ENCODE peak calls at places on chromosomes 7 and 10, in eight cellular contexts. One of them, this sample, is unnamed.

GRCh38 chr7:27642271-27642670 is 20.4 kb downstream of the HIBADH start:
- DNase-seq in effector CD4-positive, alpha-beta T cell: no peak
- DNase-seq in stimulated activated CD4-positive, alpha-beta T cell treated with anti-CD3 and anti-CD28 coated beads, Interleukin-4, amount 100 ng/mL, for 48 hours: no peak
- DNase-seq in AG20443: no peak
- DNase-seq in non-pigmented ciliary epithelial cell: no peak
- DNase-seq in endothelial cell of umbilical vein: no peak
- DNase-seq in AG08395: no peak
- DNase-seq in bronchial epithelial cell: no peak
- DNase-seq in this sample: no peak

GRCh38 chr7:34208878-34209621 is 303.7 kb downstream of the BMPER start:
- DNase-seq in effector CD4-positive, alpha-beta T cell: no peak
- DNase-seq in stimulated activated CD4-positive, alpha-beta T cell treated with anti-CD3 and anti-CD28 coated beads, Interleukin-4, amount 100 ng/mL, for 48 hours: no peak
- DNase-seq in AG20443: peak; percentile 44
- DNase-seq in non-pigmented ciliary epithelial cell: no peak
- DNase-seq in endothelial cell of umbilical vein: no peak
- DNase-seq in AG08395: peak; percentile 58
- DNase-seq in bronchial epithelial cell: no peak
- DNase-seq in this sample: no peak

GRCh38 chr10:17088118-17088806 is 41.3 kb downstream of the CUBN start:
- DNase-seq in effector CD4-positive, alpha-beta T cell: no peak
- DNase-seq in stimulated activated CD4-positive, alpha-beta T cell treated with anti-CD3 and anti-CD28 coated beads, Interleukin-4, amount 100 ng/mL, for 48 hours: no peak
- DNase-seq in AG20443: peak; percentile 34
- DNase-seq in non-pigmented ciliary epithelial cell: peak; percentile 66
- DNase-seq in endothelial cell of umbilical vein: no peak
- DNase-seq in AG08395: peak; percentile 42
- DNase-seq in bronchial epithelial cell: peak; percentile 93
- DNase-seq in this sample: peak; percentile 68

GRCh38 chr10:132974249-132974796 is 32.0 kb upstream of the CFAP46 start:
- DNase-seq in effector CD4-positive, alpha-beta T cell: no peak
- DNase-seq in stimulated activated CD4-positive, alpha-beta T cell treated with anti-CD3 and anti-CD28 coated beads, Interleukin-4, amount 100 ng/mL, for 48 hours: no peak
- DNase-seq in AG20443: no peak
- DNase-seq in non-pigmented ciliary epithelial cell: no peak
- DNase-seq in endothelial cell of umbilical vein: no peak
- DNase-seq in AG08395: no peak
- DNase-seq in bronchial epithelial cell: no peak
- DNase-seq in this sample: no peak

GRCh38 chr10:33749042-33749441 is 414.6 kb upstream of the NRP1 start:
- DNase-seq in effector CD4-positive, alpha-beta T cell: no peak
- DNase-seq in stimulated activated CD4-positive, alpha-beta T cell treated with anti-CD3 and anti-CD28 coated beads, Interleukin-4, amount 100 ng/mL, for 48 hours: no peak
- DNase-seq in AG20443: no peak
- DNase-seq in non-pigmented ciliary epithelial cell: no peak
- DNase-seq in endothelial cell of umbilical vein: no peak
- DNase-seq in AG08395: no peak
- DNase-seq in bronchial epithelial cell: no peak
- DNase-seq in this sample: no peak

GRCh38 chr7:33395340-33395739 is 266.0 kb downstream of the BBS9 start:
- DNase-seq in effector CD4-positive, alpha-beta T cell: no peak
- DNase-seq in stimulated activated CD4-positive, alpha-beta T cell treated with anti-CD3 and anti-CD28 coated beads, Interleukin-4, amount 100 ng/mL, for 48 hours: no peak
- DNase-seq in AG20443: no peak
- DNase-seq in non-pigmented ciliary epithelial cell: no peak
- DNase-seq in endothelial cell of umbilical vein: no peak
- DNase-seq in AG08395: no peak
- DNase-seq in bronchial epithelial cell: peak; percentile 2
- DNase-seq in this sample: no peak

GRCh38 chr10:73859441-73860049 is 14.8 kb downstream of the CAMK2G start:
- DNase-seq in effector CD4-positive, alpha-beta T cell: peak; percentile 11
- DNase-seq in stimulated activated CD4-positive, alpha-beta T cell treated with anti-CD3 and anti-CD28 coated beads, Interleukin-4, amount 100 ng/mL, for 48 hours: peak; percentile 19
- DNase-seq in AG20443: no peak
- DNase-seq in non-pigmented ciliary epithelial cell: no peak
- DNase-seq in endothelial cell of umbilical vein: no peak
- DNase-seq in AG08395: no peak
- DNase-seq in bronchial epithelial cell: no peak
- DNase-seq in this sample: no peak

GRCh38 chr10:12898271-12898670 is 103.2 kb downstream of the CCDC3 start:
- DNase-seq in effector CD4-positive, alpha-beta T cell: no peak
- DNase-seq in stimulated activated CD4-positive, alpha-beta T cell treated with anti-CD3 and anti-CD28 coated beads, Interleukin-4, amount 100 ng/mL, for 48 hours: no peak
- DNase-seq in AG20443: no peak
- DNase-seq in non-pigmented ciliary epithelial cell: no peak
- DNase-seq in endothelial cell of umbilical vein: no peak
- DNase-seq in AG08395: no peak
- DNase-seq in bronchial epithelial cell: no peak
- DNase-seq in this sample: no peak

GRCh38 chr7:77542399-77542798 is 5.3 kb downstream of the PTPN12 start:
- DNase-seq in effector CD4-positive, alpha-beta T cell: no peak
- DNase-seq in stimulated activated CD4-positive, alpha-beta T cell treated with anti-CD3 and anti-CD28 coated beads, Interleukin-4, amount 100 ng/mL, for 48 hours: no peak
- DNase-seq in AG20443: no peak
- DNase-seq in non-pigmented ciliary epithelial cell: no peak
- DNase-seq in endothelial cell of umbilical vein: no peak
- DNase-seq in AG08395: no peak
- DNase-seq in bronchial epithelial cell: peak; percentile 76
- DNase-seq in this sample: no peak

GRCh38 chr7:114823290-114823689 is 98.6 kb upstream of the MDFIC start:
- DNase-seq in effector CD4-positive, alpha-beta T cell: no peak
- DNase-seq in stimulated activated CD4-positive, alpha-beta T cell treated with anti-CD3 and anti-CD28 coated beads, Interleukin-4, amount 100 ng/mL, for 48 hours: no peak
- DNase-seq in AG20443: no peak
- DNase-seq in non-pigmented ciliary epithelial cell: no peak
- DNase-seq in endothelial cell of umbilical vein: no peak
- DNase-seq in AG08395: no peak
- DNase-seq in bronchial epithelial cell: peak; percentile 93
- DNase-seq in this sample: no peak

GRCh38 chr7:28183627-28184026 is 3.0 kb upstream of the JAZF1 start:
- DNase-seq in effector CD4-positive, alpha-beta T cell: no peak
- DNase-seq in stimulated activated CD4-positive, alpha-beta T cell treated with anti-CD3 and anti-CD28 coated beads, Interleukin-4, amount 100 ng/mL, for 48 hours: no peak
- DNase-seq in AG20443: no peak
- DNase-seq in non-pigmented ciliary epithelial cell: no peak
- DNase-seq in endothelial cell of umbilical vein: no peak
- DNase-seq in AG08395: no peak
- DNase-seq in bronchial epithelial cell: no peak
- DNase-seq in this sample: no peak

GRCh38 chr7:16051561-16052280 is 365.2 kb upstream of the MEOX2 start:
- DNase-seq in effector CD4-positive, alpha-beta T cell: no peak
- DNase-seq in stimulated activated CD4-positive, alpha-beta T cell treated with anti-CD3 and anti-CD28 coated beads, Interleukin-4, amount 100 ng/mL, for 48 hours: no peak
- DNase-seq in AG20443: no peak
- DNase-seq in non-pigmented ciliary epithelial cell: no peak
- DNase-seq in endothelial cell of umbilical vein: no peak
- DNase-seq in AG08395: no peak
- DNase-seq in bronchial epithelial cell: no peak
- DNase-seq in this sample: no peak

GRCh38 chr7:1355568-1356340 is 103.5 kb downstream of the MICALL2 start:
- DNase-seq in effector CD4-positive, alpha-beta T cell: no peak
- DNase-seq in stimulated activated CD4-positive, alpha-beta T cell treated with anti-CD3 and anti-CD28 coated beads, Interleukin-4, amount 100 ng/mL, for 48 hours: no peak
- DNase-seq in AG20443: no peak
- DNase-seq in non-pigmented ciliary epithelial cell: no peak
- DNase-seq in endothelial cell of umbilical vein: no peak
- DNase-seq in AG08395: no peak
- DNase-seq in bronchial epithelial cell: no peak
- DNase-seq in this sample: no peak

GRCh38 chr10:24307696-24308476 is 98.9 kb downstream of the KIAA1217 start:
- DNase-seq in effector CD4-positive, alpha-beta T cell: no peak
- DNase-seq in stimulated activated CD4-positive, alpha-beta T cell treated with anti-CD3 and anti-CD28 coated beads, Interleukin-4, amount 100 ng/mL, for 48 hours: no peak
- DNase-seq in AG20443: no peak
- DNase-seq in non-pigmented ciliary epithelial cell: no peak
- DNase-seq in endothelial cell of umbilical vein: no peak
- DNase-seq in AG08395: no peak
- DNase-seq in bronchial epithelial cell: no peak
- DNase-seq in this sample: no peak

GRCh38 chr10:73113543-73113942 is 3.3 kb downstream of the NUDT13 start:
- DNase-seq in effector CD4-positive, alpha-beta T cell: no peak
- DNase-seq in stimulated activated CD4-positive, alpha-beta T cell treated with anti-CD3 and anti-CD28 coated beads, Interleukin-4, amount 100 ng/mL, for 48 hours: no peak
- DNase-seq in AG20443: peak; percentile 42
- DNase-seq in non-pigmented ciliary epithelial cell: no peak
- DNase-seq in endothelial cell of umbilical vein: no peak
- DNase-seq in AG08395: peak; percentile 34
- DNase-seq in bronchial epithelial cell: peak; percentile 63
- DNase-seq in this sample: no peak

GRCh38 chr7:116692599-116693308 is 20.8 kb downstream of the MET start:
- DNase-seq in effector CD4-positive, alpha-beta T cell: no peak
- DNase-seq in stimulated activated CD4-positive, alpha-beta T cell treated with anti-CD3 and anti-CD28 coated beads, Interleukin-4, amount 100 ng/mL, for 48 hours: no peak
- DNase-seq in AG20443: no peak
- DNase-seq in non-pigmented ciliary epithelial cell: no peak
- DNase-seq in endothelial cell of umbilical vein: peak; percentile 58
- DNase-seq in AG08395: peak; percentile 18
- DNase-seq in bronchial epithelial cell: peak; percentile 97
- DNase-seq in this sample: no peak

GRCh38 chr10:35335718-35336083 is 608 bp upstream of the CCNY start:
- DNase-seq in effector CD4-positive, alpha-beta T cell: peak; percentile 6
- DNase-seq in stimulated activated CD4-positive, alpha-beta T cell treated with anti-CD3 and anti-CD28 coated beads, Interleukin-4, amount 100 ng/mL, for 48 hours: no peak
- DNase-seq in AG20443: no peak
- DNase-seq in non-pigmented ciliary epithelial cell: no peak
- DNase-seq in endothelial cell of umbilical vein: no peak
- DNase-seq in AG08395: no peak
- DNase-seq in bronchial epithelial cell: no peak
- DNase-seq in this sample: no peak

GRCh38 chr7:22194633-22195273 is 162.2 kb downstream of the RAPGEF5 start:
- DNase-seq in effector CD4-positive, alpha-beta T cell: no peak
- DNase-seq in stimulated activated CD4-positive, alpha-beta T cell treated with anti-CD3 and anti-CD28 coated beads, Interleukin-4, amount 100 ng/mL, for 48 hours: no peak
- DNase-seq in AG20443: no peak
- DNase-seq in non-pigmented ciliary epithelial cell: no peak
- DNase-seq in endothelial cell of umbilical vein: no peak
- DNase-seq in AG08395: no peak
- DNase-seq in bronchial epithelial cell: no peak
- DNase-seq in this sample: no peak

GRCh38 chr7:111568419-111568818 is 6.1 kb upstream of the IMMP2L start:
- DNase-seq in effector CD4-positive, alpha-beta T cell: no peak
- DNase-seq in stimulated activated CD4-positive, alpha-beta T cell treated with anti-CD3 and anti-CD28 coated beads, Interleukin-4, amount 100 ng/mL, for 48 hours: no peak
- DNase-seq in AG20443: no peak
- DNase-seq in non-pigmented ciliary epithelial cell: no peak
- DNase-seq in endothelial cell of umbilical vein: no peak
- DNase-seq in AG08395: no peak
- DNase-seq in bronchial epithelial cell: no peak
- DNase-seq in this sample: no peak

GRCh38 chr10:45308707-45309106 is 6.7 kb downstream of the OR13A1 start:
- DNase-seq in effector CD4-positive, alpha-beta T cell: no peak
- DNase-seq in stimulated activated CD4-positive, alpha-beta T cell treated with anti-CD3 and anti-CD28 coated beads, Interleukin-4, amount 100 ng/mL, for 48 hours: no peak
- DNase-seq in AG20443: no peak
- DNase-seq in non-pigmented ciliary epithelial cell: no peak
- DNase-seq in endothelial cell of umbilical vein: no peak
- DNase-seq in AG08395: no peak
- DNase-seq in bronchial epithelial cell: peak; percentile 10
- DNase-seq in this sample: no peak

GRCh38 chr7:92177362-92177761 is 1.6 kb downstream of the LRRD1 start:
- DNase-seq in effector CD4-positive, alpha-beta T cell: no peak
- DNase-seq in stimulated activated CD4-positive, alpha-beta T cell treated with anti-CD3 and anti-CD28 coated beads, Interleukin-4, amount 100 ng/mL, for 48 hours: no peak
- DNase-seq in AG20443: peak; percentile 7
- DNase-seq in non-pigmented ciliary epithelial cell: no peak
- DNase-seq in endothelial cell of umbilical vein: peak; percentile 4
- DNase-seq in AG08395: peak; percentile 7
- DNase-seq in bronchial epithelial cell: peak; percentile 38
- DNase-seq in this sample: no peak

GRCh38 chr10:28489201-28489600 is 43.7 kb upstream of the WAC start:
- DNase-seq in effector CD4-positive, alpha-beta T cell: no peak
- DNase-seq in stimulated activated CD4-positive, alpha-beta T cell treated with anti-CD3 and anti-CD28 coated beads, Interleukin-4, amount 100 ng/mL, for 48 hours: no peak
- DNase-seq in AG20443: no peak
- DNase-seq in non-pigmented ciliary epithelial cell: no peak
- DNase-seq in endothelial cell of umbilical vein: no peak
- DNase-seq in AG08395: no peak
- DNase-seq in bronchial epithelial cell: no peak
- DNase-seq in this sample: no peak

GRCh38 chr10:35598379-35598778 is 6.8 kb upstream of the GJD4 start:
- DNase-seq in effector CD4-positive, alpha-beta T cell: no peak
- DNase-seq in stimulated activated CD4-positive, alpha-beta T cell treated with anti-CD3 and anti-CD28 coated beads, Interleukin-4, amount 100 ng/mL, for 48 hours: no peak
- DNase-seq in AG20443: no peak
- DNase-seq in non-pigmented ciliary epithelial cell: no peak
- DNase-seq in endothelial cell of umbilical vein: peak; percentile 12
- DNase-seq in AG08395: no peak
- DNase-seq in bronchial epithelial cell: no peak
- DNase-seq in this sample: no peak

GRCh38 chr7:74372511-74373111 is 81.1 kb upstream of the GTF2IRD1 start:
- DNase-seq in effector CD4-positive, alpha-beta T cell: no peak
- DNase-seq in stimulated activated CD4-positive, alpha-beta T cell treated with anti-CD3 and anti-CD28 coated beads, Interleukin-4, amount 100 ng/mL, for 48 hours: no peak
- DNase-seq in AG20443: no peak
- DNase-seq in non-pigmented ciliary epithelial cell: no peak
- DNase-seq in endothelial cell of umbilical vein: no peak
- DNase-seq in AG08395: no peak
- DNase-seq in bronchial epithelial cell: no peak
- DNase-seq in this sample: no peak

GRCh38 chr10:110355181-110355831 is 50.6 kb upstream of the SMNDC1 start:
- DNase-seq in effector CD4-positive, alpha-beta T cell: no peak
- DNase-seq in stimulated activated CD4-positive, alpha-beta T cell treated with anti-CD3 and anti-CD28 coated beads, Interleukin-4, amount 100 ng/mL, for 48 hours: no peak
- DNase-seq in AG20443: no peak
- DNase-seq in non-pigmented ciliary epithelial cell: no peak
- DNase-seq in endothelial cell of umbilical vein: no peak
- DNase-seq in AG08395: no peak
- DNase-seq in bronchial epithelial cell: no peak
- DNase-seq in this sample: no peak

GRCh38 chr7:157690833-157691382 is 354.1 kb downstream of the DNAJB6 start:
- DNase-seq in effector CD4-positive, alpha-beta T cell: no peak
- DNase-seq in stimulated activated CD4-positive, alpha-beta T cell treated with anti-CD3 and anti-CD28 coated beads, Interleukin-4, amount 100 ng/mL, for 48 hours: no peak
- DNase-seq in AG20443: peak; percentile 80
- DNase-seq in non-pigmented ciliary epithelial cell: peak; percentile 22
- DNase-seq in endothelial cell of umbilical vein: peak; percentile 18
- DNase-seq in AG08395: peak; percentile 73
- DNase-seq in bronchial epithelial cell: peak; percentile 19
- DNase-seq in this sample: no peak